ENCODE peak calls at places on chromosomes 12 and 14, in five cellular contexts. Y is brain microvascular endothelial cell, P is H4, Q is fibroblast of lung, I is AG20443. W is an unnamed sample.

GRCh38 chr14:60707858-60708257 is 16.3 kb downstream of the SIX4 start:
- DNase-seq in Y (no peak), P (no peak), Q (no peak), I (no peak), W (no peak)

GRCh38 chr14:87888136-87888999 is 104.6 kb downstream of the GALC start:
- DNase-seq in Y (no peak), P (peak; percentile 42), Q (peak; percentile 5), I (peak; percentile 47), W (peak; percentile 37)

GRCh38 chr12:107107381-107107780 is 14.0 kb upstream of the CRY1 start:
- DNase-seq in Y (no peak), P (no peak), Q (no peak), I (no peak), W (no peak)

GRCh38 chr12:67025543-67026114 is 243.5 kb upstream of the CAND1 start:
- DNase-seq in Y (no peak), P (no peak), Q (peak; percentile 11), I (peak; percentile 62), W (peak; percentile 58)

GRCh38 chr12:68568878-68569569 is 41.7 kb upstream of the RAP1B start:
- DNase-seq in Y (no peak), P (no peak), Q (no peak), I (no peak), W (no peak)

GRCh38 chr12:122116707-122117535 is 38.4 kb downstream of the MLXIP start:
- DNase-seq in Y (no peak), P (no peak), Q (no peak), I (no peak), W (no peak)

GRCh38 chr12:32344047-32344446 is 55.3 kb upstream of the FGD4 start:
- DNase-seq in Y (no peak), P (no peak), Q (no peak), I (no peak), W (no peak)

GRCh38 chr12:62785941-62786559 is 148.9 kb downstream of the PPM1H start:
- DNase-seq in Y (peak; percentile 93), P (peak; percentile 91), Q (peak; percentile 70), I (peak; percentile 66), W (peak; percentile 77)

GRCh38 chr12:90954428-90954827 is 548 bp downstream of the CCER1 start:
- DNase-seq in Y (no peak), P (no peak), Q (no peak), I (no peak), W (no peak)

GRCh38 chr12:109829667-109830066 is 3.5 kb downstream of the TRPV4 start:
- DNase-seq in Y (no peak), P (no peak), Q (no peak), I (no peak), W (no peak)

GRCh38 chr12:55619352-55620138 is 17.1 kb upstream of the OR10P1 start:
- DNase-seq in Y (peak; percentile 94), P (peak; percentile 86), Q (peak; percentile 94), I (peak; percentile 83), W (peak; percentile 86)

GRCh38 chr14:101365329-101366158 is 195.8 kb upstream of the DIO3 start:
- DNase-seq in Y (no peak), P (no peak), Q (peak; percentile 3), I (peak; percentile 8), W (no peak)

GRCh38 chr12:9106610-9107541 is 8.8 kb downstream of the A2M start:
- DNase-seq in Y (no peak), P (no peak), Q (no peak), I (no peak), W (no peak)

GRCh38 chr12:13539051-13539450 is 342.5 kb downstream of the EMP1 start:
- DNase-seq in Y (no peak), P (no peak), Q (no peak), I (no peak), W (no peak)

GRCh38 chr14:56059054-56059453 is 59.2 kb upstream of the PELI2 start:
- DNase-seq in Y (no peak), P (no peak), Q (peak; percentile 63), I (no peak), W (no peak)

GRCh38 chr12:46701356-46701755 is 124.4 kb downstream of the SLC38A4 start:
- DNase-seq in Y (no peak), P (no peak), Q (no peak), I (no peak), W (no peak)

GRCh38 chr12:52812749-52813148 is 1.2 kb downstream of the KRT4 start:
- DNase-seq in Y (no peak), P (no peak), Q (no peak), I (no peak), W (no peak)

GRCh38 chr12:94560416-94561221 is 89.7 kb downstream of the TMCC3 start:
- DNase-seq in Y (peak; percentile 67), P (peak; percentile 31), Q (peak; percentile 49), I (no peak), W (no peak)

GRCh38 chr14:61346221-61346620 is 24.8 kb downstream of the PRKCH start:
- DNase-seq in Y (no peak), P (no peak), Q (no peak), I (no peak), W (no peak)

GRCh38 chr14:101854366-101854765 is 92.9 kb downstream of the PPP2R5C start:
- DNase-seq in Y (no peak), P (no peak), Q (no peak), I (no peak), W (no peak)

GRCh38 chr12:101010881-101011280 is 199.2 kb downstream of the SLC5A8 start:
- DNase-seq in Y (no peak), P (no peak), Q (no peak), I (no peak), W (no peak)

GRCh38 chr12:66312189-66312588 is 9.9 kb downstream of the HELB start:
- DNase-seq in Y (no peak), P (no peak), Q (no peak), I (no peak), W (no peak)

GRCh38 chr12:43131304-43131703 is 420.7 kb downstream of the ADAMTS20 start:
- DNase-seq in Y (no peak), P (no peak), Q (no peak), I (peak; percentile 20), W (no peak)

GRCh38 chr12:25698782-25699181 is 145.7 kb upstream of the LMNTD1 start:
- DNase-seq in Y (no peak), P (no peak), Q (no peak), I (no peak), W (no peak)

W was measured in GM03348.